ENCODE peak calls at places on chromosomes 2 and 18, in six cellular contexts. N is H9, H is H1, W is IMR-90, T is neuronal stem cell, M is mesenchymal stem cell. Q is an unnamed sample.

GRCh38 chr2:123768233-123768632 is 256.9 kb upstream of the CNTNAP5 start:
- DNase-seq in N (no peak), H (no peak), W (no peak), T (no peak), M (no peak), Q (no peak)

GRCh38 chr18:58572181-58572580 is 56.7 kb downstream of the ALPK2 start:
- DNase-seq in N (no peak), H (no peak), W (peak; percentile 100), T (no peak), M (peak; percentile 93), Q (no peak)

GRCh38 chr2:85394976-85395375 is 15.2 kb downstream of the CAPG start:
- DNase-seq in N (no peak), H (no peak), W (no peak), T (no peak), M (no peak), Q (no peak)

GRCh38 chr2:128505150-128505490 is 186.5 kb upstream of the HS6ST1 start:
- DNase-seq in N (no peak), H (no peak), W (no peak), T (no peak), M (no peak), Q (no peak)

GRCh38 chr2:71536311-71536710 is 83.0 kb downstream of the DYSF start:
- DNase-seq in N (peak; percentile 20), H (no peak), W (no peak), T (no peak), M (no peak), Q (no peak)

GRCh38 chr2:196486145-196486544 is 153.4 kb upstream of the CCDC150 start:
- DNase-seq in N (no peak), H (no peak), W (no peak), T (no peak), M (no peak), Q (no peak)

GRCh38 chr2:9140570-9141378 is 65.8 kb upstream of the ASAP2 start:
- DNase-seq in N (no peak), H (no peak), W (peak; percentile 68), T (no peak), M (no peak), Q (no peak)

GRCh38 chr2:173734686-173735308 is 230.4 kb downstream of the SP3 start:
- DNase-seq in N (no peak), H (no peak), W (peak; percentile 18), T (no peak), M (no peak), Q (no peak)

GRCh38 chr18:34121157-34121807 is 103.4 kb downstream of the NOL4 start:
- DNase-seq in N (no peak), H (no peak), W (no peak), T (no peak), M (peak; percentile 42), Q (peak; percentile 86)

GRCh38 chr2:154794328-154794870 is 95.9 kb downstream of the KCNJ3 start:
- DNase-seq in N (no peak), H (no peak), W (no peak), T (no peak), M (no peak), Q (no peak)

GRCh38 chr2:164205347-164205746 is 415.9 kb downstream of the GRB14 start:
- DNase-seq in N (no peak), H (no peak), W (peak; percentile 80), T (no peak), M (peak; percentile 78), Q (peak; percentile 26)

GRCh38 chr2:45699032-45699658 is 47.7 kb downstream of the PRKCE start:
- DNase-seq in N (no peak), H (no peak), W (peak; percentile 88), T (no peak), M (peak; percentile 79), Q (no peak)

GRCh38 chr2:6922201-6922656 is 5.0 kb downstream of the RNF144A start:
- DNase-seq in N (no peak), H (no peak), W (no peak), T (no peak), M (no peak), Q (peak; percentile 83)

GRCh38 chr2:20062615-20063545 is 11.5 kb upstream of the LAPTM4A start:
- DNase-seq in N (no peak), H (no peak), W (peak; percentile 99), T (no peak), M (peak; percentile 85), Q (no peak)

GRCh38 chr18:79930020-79930642 is 21.3 kb downstream of the SLC66A2 start:
- DNase-seq in N (no peak), H (no peak), W (peak; percentile 13), T (no peak), M (no peak), Q (no peak)

GRCh38 chr2:157430266-157430665 is 13.6 kb downstream of the CYTIP start:
- DNase-seq in N (no peak), H (no peak), W (no peak), T (no peak), M (no peak), Q (no peak)

GRCh38 chr2:128724547-128724946 is 405.9 kb upstream of the HS6ST1 start:
- DNase-seq in N (no peak), H (no peak), W (no peak), T (no peak), M (no peak), Q (no peak)

GRCh38 chr2:167504695-167505094 is 616.4 kb downstream of the XIRP2 start:
- DNase-seq in N (no peak), H (no peak), W (no peak), T (no peak), M (no peak), Q (no peak)

GRCh38 chr2:71669058-71669456 is 215.7 kb downstream of the DYSF start:
- DNase-seq in N (no peak), H (no peak), W (no peak), T (no peak), M (no peak), Q (no peak)

GRCh38 chr18:24553886-24554285 is 93.4 kb downstream of the HRH4 start:
- DNase-seq in N (no peak), H (no peak), W (no peak), T (no peak), M (no peak), Q (no peak)

DNA sequence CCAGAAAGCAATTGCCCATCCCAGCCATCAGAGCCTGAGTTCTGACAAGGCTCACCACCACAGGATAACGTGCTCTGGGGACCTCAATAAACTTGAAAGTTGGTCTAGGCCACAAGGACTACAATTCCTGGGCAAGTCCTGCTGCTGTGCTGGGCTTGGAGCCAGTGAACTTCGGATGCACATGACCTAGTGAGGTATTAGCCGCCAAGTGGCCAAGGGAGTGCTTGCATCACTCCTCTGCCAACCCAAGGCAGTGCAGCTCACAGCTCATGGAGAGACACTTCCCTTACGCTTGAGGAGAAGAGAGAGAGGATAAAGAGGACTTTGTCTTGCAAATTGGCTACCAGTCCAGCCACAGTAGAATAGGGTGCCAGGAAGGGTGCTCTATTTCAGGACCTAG is 219.6 kb downstream of the MBD2 start:
- DNase-seq in N (peak; percentile 61), H (no peak), W (no peak), T (no peak), M (no peak), Q (no peak)
- H2AFZ ChIP-seq in N (no peak overlapping the region), H (no peak overlapping the region), W (no peak overlapping the region), T (no peak overlapping the region), M (no peak overlapping the region), Q (no peak overlapping the region)

DNA sequence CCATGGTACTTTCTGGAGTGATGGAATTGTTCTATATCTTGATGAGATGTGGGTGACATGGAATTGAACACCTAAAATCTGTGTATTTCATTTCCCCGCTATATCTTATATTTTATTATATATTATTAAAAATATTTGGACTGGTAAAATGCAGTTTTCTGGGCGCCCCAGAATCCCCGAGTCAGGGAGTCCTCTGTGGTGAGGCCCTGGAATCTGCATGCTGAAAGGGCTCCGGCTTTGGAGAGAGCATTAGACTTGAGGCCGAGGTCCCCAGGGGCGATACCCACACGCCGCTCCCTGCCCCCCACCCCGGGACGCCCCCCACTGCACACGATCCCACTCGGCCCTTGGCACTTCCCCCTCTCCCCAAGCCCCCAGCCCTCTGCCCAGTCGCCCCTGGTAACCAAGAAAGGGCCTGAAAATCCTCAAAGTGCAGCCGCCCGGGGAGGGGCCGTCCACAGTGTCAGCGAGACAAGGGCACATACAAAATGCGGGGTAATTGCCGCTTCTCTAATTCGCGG is 126.0 kb downstream of the ZFP36L2 start:
- DNase-seq in N (no peak), H (no peak), W (no peak), T (no peak), M (no peak), Q (no peak)
- H3K4ac ChIP-seq in N (no peak overlapping the region), H (no peak overlapping the region), W (no peak overlapping the region), T (no peak overlapping the region), M (no peak overlapping the region), Q (no peak overlapping the region)

DNA sequence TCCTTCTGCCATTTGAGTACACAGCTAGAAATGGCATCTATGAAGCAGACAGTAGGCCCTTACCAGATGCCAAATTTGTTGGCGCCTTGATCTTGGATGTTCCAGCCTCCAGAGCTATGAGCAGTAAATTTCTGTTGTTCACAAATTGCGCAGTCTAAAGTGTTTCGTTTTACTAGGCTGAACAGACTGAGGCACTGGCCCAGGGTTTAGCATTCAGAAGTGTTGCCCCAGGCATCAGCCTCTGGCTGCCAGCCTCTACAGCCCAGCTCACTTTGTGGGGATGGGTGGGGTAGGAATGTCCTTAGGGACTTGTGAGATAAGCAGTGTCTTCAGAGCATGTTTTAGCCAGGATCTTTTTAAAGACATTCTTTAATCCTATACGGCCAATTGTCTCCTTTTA is 51.5 kb upstream of the MGAT5 start:
- DNase-seq in N (no peak), H (no peak), W (no peak), T (no peak), M (no peak), Q (peak; percentile 85)
- H2AK5ac ChIP-seq in N (no peak overlapping the region), H (peak overlapping the region; percentile 26), W (no peak overlapping the region), T (no peak overlapping the region), M (no peak overlapping the region), Q (no peak overlapping the region)

GRCh38 chr18:48974304-48975220 is 23.8 kb upstream of the SMAD7 start:
- DNase-seq in N (no peak), H (no peak), W (no peak), T (no peak), M (no peak), Q (no peak)
- H2AFZ ChIP-seq in N (no peak overlapping the region), H (no peak overlapping the region), W (peak overlapping the region; percentile 73), T (peak overlapping the region; percentile 96), M (no peak overlapping the region), Q (peak overlapping the region; percentile 64)

GRCh38 chr18:7261199-7261598 is 30.3 kb downstream of the LRRC30 start:
- DNase-seq in N (no peak), H (no peak), W (no peak), T (no peak), M (no peak), Q (peak; percentile 55)
- H3K4ac ChIP-seq in N (no peak overlapping the region), H (no peak overlapping the region), W (no peak overlapping the region), T (no peak overlapping the region), M (no peak overlapping the region), Q (no peak overlapping the region)

DNA sequence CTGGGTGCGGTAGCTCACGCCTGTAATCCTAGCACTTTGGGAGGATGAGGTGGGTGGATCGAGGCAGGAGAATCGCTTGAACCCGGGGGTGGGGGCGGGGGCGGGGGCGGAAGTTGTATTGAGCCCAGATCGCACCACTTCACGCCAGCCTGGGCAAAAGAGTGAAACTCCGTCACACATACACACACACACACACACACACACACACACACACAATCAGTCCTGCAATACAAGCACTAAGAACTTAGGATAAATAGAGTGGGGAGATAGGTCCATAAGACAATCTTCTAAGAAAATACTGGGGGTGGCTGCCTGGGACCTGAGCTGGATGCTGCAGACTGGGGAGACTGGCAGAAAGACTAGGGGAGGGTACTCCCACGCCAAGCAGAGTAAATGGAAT is 15.0 kb upstream of the PKDCC start:
- DNase-seq in N (no peak), H (no peak), W (no peak), T (no peak), M (no peak), Q (no peak)
- H2AK5ac ChIP-seq in N (no peak overlapping the region), H (no peak overlapping the region), W (no peak overlapping the region), T (no peak overlapping the region), M (no peak overlapping the region), Q (peak overlapping the region; percentile 68)

GRCh38 chr18:35376393-35376741 is 770 bp downstream of the ZNF396 start:
- DNase-seq in N (peak; percentile 61), H (no peak), W (no peak), T (no peak), M (peak; percentile 22), Q (no peak)
- H2AFZ ChIP-seq in N (no peak overlapping the region), H (peak overlapping the region; percentile 75), W (peak overlapping the region; percentile 96), T (peak overlapping the region; percentile 98), M (peak overlapping the region; percentile 99), Q (peak overlapping the region; percentile 96)